ENCODE peak calls at places on chromosome 17, in ten cellular contexts. W is CD8-positive, alpha-beta memory T cell; Y is lung; D is osteoblast; C is IMR-90; H is PC-9; M is CD8-positive, alpha-beta T cell; P is neuronal stem cell; T is uterus; U is fibroblast of lung. V is an unnamed sample.

GRCh38 chr17:76681222-76682137 is 29.3 kb downstream of the MXRA7 start:
- DNase-seq in W (peak), Y (peak), D (peak), C (peak), H (peak), M (peak), P (peak), T (peak), U (peak), V (peak)

GRCh38 chr17:16215002-16215272 is 397 bp downstream of the NCOR1 start:
- DNase-seq in W (peak), Y (peak), D (peak), C (no peak), H (peak), M (no peak), P (no peak), T (peak), U (peak), V (peak)

GRCh38 chr17:77281904-77282367 is 141.2 kb downstream of the SEC14L1 start:
- DNase-seq in W (no peak), Y (no peak), D (peak), C (no peak), H (peak), M (no peak), P (no peak), T (no peak), U (no peak), V (no peak)

GRCh38 chr17:47703191-47703591 is 9.2 kb downstream of the TBKBP1 start:
- DNase-seq in W (peak), Y (no peak), D (peak), C (no peak), H (no peak), M (no peak), P (no peak), T (no peak), U (no peak), V (peak)

GRCh38 chr17:7912927-7913524 is 3.1 kb downstream of the RNF227 start:
- DNase-seq in W (no peak), Y (no peak), D (peak), C (peak), H (peak), M (no peak), P (peak), T (peak), U (peak), V (no peak)

GRCh38 chr17:57442914-57443571 is 186.7 kb downstream of the MSI2 start:
- DNase-seq in W (no peak), Y (no peak), D (no peak), C (no peak), H (no peak), M (peak), P (no peak), T (no peak), U (peak), V (peak)

GRCh38 chr17:57649731-57650484 is 95.2 kb downstream of the CCDC182 start:
- DNase-seq in W (no peak), Y (no peak), D (peak), C (peak), H (no peak), M (no peak), P (no peak), T (no peak), U (peak), V (no peak)

GRCh38 chr17:18182190-18182977 is 1.2 kb upstream of the ALKBH5 start:
- DNase-seq in W (no peak), Y (peak), D (peak), C (no peak), H (peak), M (no peak), P (peak), T (peak), U (no peak), V (peak)

GRCh38 chr17:36779550-36779949 is 157.7 kb upstream of the LHX1 start:
- DNase-seq in W (no peak), Y (no peak), D (no peak), C (no peak), H (no peak), M (no peak), P (no peak), T (no peak), U (no peak), V (no peak)

GRCh38 chr17:44081681-44082080 is 11.1 kb downstream of the G6PC3 start:
- DNase-seq in W (no peak), Y (no peak), D (peak), C (no peak), H (no peak), M (no peak), P (no peak), T (no peak), U (peak), V (no peak)

GRCh38 chr17:67818110-67819002 is 6.9 kb upstream of the BPTF start:
- DNase-seq in W (no peak), Y (no peak), D (peak), C (no peak), H (no peak), M (peak), P (no peak), T (no peak), U (no peak), V (no peak)

GRCh38 chr17:36992701-36993100 is 43.9 kb downstream of the AATF start:
- DNase-seq in W (no peak), Y (no peak), D (no peak), C (no peak), H (no peak), M (no peak), P (no peak), T (no peak), U (no peak), V (no peak)

GRCh38 chr17:3771140-3771539 is 29.8 kb downstream of the ITGAE start:
- DNase-seq in W (no peak), Y (no peak), D (peak), C (no peak), H (no peak), M (peak), P (no peak), T (no peak), U (peak), V (peak)

GRCh38 chr17:60506312-60506711 is 19.7 kb downstream of the APPBP2 start:
- DNase-seq in W (no peak), Y (no peak), D (peak), C (peak), H (no peak), M (no peak), P (no peak), T (no peak), U (peak), V (no peak)

GRCh38 chr17:59505610-59506276 is 59.7 kb upstream of the DHX40 start:
- DNase-seq in W (no peak), Y (no peak), D (no peak), C (peak), H (peak), M (no peak), P (no peak), T (no peak), U (peak), V (no peak)

GRCh38 chr17:67245694-67246397 is 850 bp upstream of the HELZ start:
- DNase-seq in W (peak), Y (peak), D (peak), C (no peak), H (peak), M (peak), P (peak), T (no peak), U (no peak), V (peak)

GRCh38 chr17:32757963-32758362 is 119.0 kb downstream of the MYO1D start:
- DNase-seq in W (no peak), Y (no peak), D (no peak), C (no peak), H (no peak), M (no peak), P (no peak), T (no peak), U (peak), V (no peak)

GRCh38 chr17:13420294-13421277 is 181.1 kb downstream of the HS3ST3A1 start:
- DNase-seq in W (no peak), Y (no peak), D (peak), C (peak), H (no peak), M (no peak), P (no peak), T (no peak), U (peak), V (no peak)

GRCh38 chr17:16406742-16407674 is 8.4 kb upstream of the TRPV2 start:
- DNase-seq in W (no peak), Y (no peak), D (peak), C (no peak), H (peak), M (no peak), P (peak), T (peak), U (peak), V (peak)

GRCh38 chr17:41382396-41382795 is 290 bp upstream of the KRT34 start:
- DNase-seq in W (no peak), Y (no peak), D (peak), C (peak), H (no peak), M (no peak), P (no peak), T (no peak), U (no peak), V (no peak)

GRCh38 chr17:51590071-51590470 is 329.7 kb downstream of the UTP18 start:
- DNase-seq in W (no peak), Y (no peak), D (no peak), C (no peak), H (no peak), M (no peak), P (no peak), T (no peak), U (no peak), V (no peak)

GRCh38 chr17:62064029-62064790 is 868 bp downstream of the MED13 start:
- DNase-seq in W (no peak), Y (no peak), D (peak), C (peak), H (no peak), M (no peak), P (no peak), T (no peak), U (peak), V (no peak)

GRCh38 chr17:37848690-37849616 is 75.3 kb upstream of the TBC1D3K start:
- DNase-seq in W (no peak), Y (no peak), D (peak), C (peak), H (peak), M (no peak), P (no peak), T (no peak), U (peak), V (no peak)

GRCh38 chr17:1779571-1780074 is 17.8 kb downstream of the SERPINF1 start:
- DNase-seq in W (no peak), Y (peak), D (peak), C (peak), H (peak), M (no peak), P (no peak), T (peak), U (peak), V (peak)

GRCh38 chr17:64278614-64279013 is 15.6 kb upstream of the TEX2 start:
- DNase-seq in W (no peak), Y (no peak), D (no peak), C (peak), H (no peak), M (no peak), P (no peak), T (peak), U (peak), V (no peak)

GRCh38 chr17:2107506-2107905 is 52.6 kb downstream of the HIC1 start:
- DNase-seq in W (no peak), Y (no peak), D (no peak), C (no peak), H (no peak), M (no peak), P (no peak), T (no peak), U (no peak), V (no peak)

GRCh38 chr17:27579304-27579703 is 51.7 kb upstream of the LGALS9 start:
- DNase-seq in W (no peak), Y (no peak), D (peak), C (no peak), H (no peak), M (no peak), P (no peak), T (no peak), U (no peak), V (no peak)

GRCh38 chr17:50498021-50498874 is 10.0 kb upstream of the MYCBPAP start:
- DNase-seq in W (no peak), Y (no peak), D (peak), C (no peak), H (peak), M (no peak), P (no peak), T (no peak), U (no peak), V (peak)

GRCh38 chr17:50501054-50501453 is 7.2 kb upstream of the MYCBPAP start:
- DNase-seq in W (no peak), Y (no peak), D (peak), C (no peak), H (no peak), M (no peak), P (no peak), T (no peak), U (no peak), V (peak)

GRCh38 chr17:50499270-50499669 is 9.0 kb upstream of the MYCBPAP start:
- DNase-seq in W (no peak), Y (no peak), D (no peak), C (no peak), H (no peak), M (no peak), P (no peak), T (no peak), U (no peak), V (no peak)

GRCh38 chr17:50501906-50502642 is 6.2 kb upstream of the MYCBPAP start:
- DNase-seq in W (no peak), Y (no peak), D (no peak), C (no peak), H (no peak), M (no peak), P (no peak), T (no peak), U (no peak), V (peak)

GRCh38 chr17:50499722-50500121 is 8.5 kb upstream of the MYCBPAP start:
- DNase-seq in W (no peak), Y (no peak), D (no peak), C (no peak), H (no peak), M (no peak), P (no peak), T (no peak), U (no peak), V (no peak)
- H3K27ac ChIP-seq in W (no peak), Y (no peak), D (no peak), C (no peak), H (no peak), M (no peak), P (no peak), T (no peak), U (no peak), V (no peak)

GRCh38 chr17:49497147-49498036 is 2.3 kb downstream of the NGFR start:
- DNase-seq in W (no peak), Y (no peak), D (no peak), C (peak), H (no peak), M (peak), P (peak), T (no peak), U (peak), V (peak)
- H3K27ac ChIP-seq in W (no peak), Y (no peak), D (no peak), C (no peak), H (no peak), M (no peak), P (no peak), T (no peak), U (no peak), V (no peak)

DNA sequence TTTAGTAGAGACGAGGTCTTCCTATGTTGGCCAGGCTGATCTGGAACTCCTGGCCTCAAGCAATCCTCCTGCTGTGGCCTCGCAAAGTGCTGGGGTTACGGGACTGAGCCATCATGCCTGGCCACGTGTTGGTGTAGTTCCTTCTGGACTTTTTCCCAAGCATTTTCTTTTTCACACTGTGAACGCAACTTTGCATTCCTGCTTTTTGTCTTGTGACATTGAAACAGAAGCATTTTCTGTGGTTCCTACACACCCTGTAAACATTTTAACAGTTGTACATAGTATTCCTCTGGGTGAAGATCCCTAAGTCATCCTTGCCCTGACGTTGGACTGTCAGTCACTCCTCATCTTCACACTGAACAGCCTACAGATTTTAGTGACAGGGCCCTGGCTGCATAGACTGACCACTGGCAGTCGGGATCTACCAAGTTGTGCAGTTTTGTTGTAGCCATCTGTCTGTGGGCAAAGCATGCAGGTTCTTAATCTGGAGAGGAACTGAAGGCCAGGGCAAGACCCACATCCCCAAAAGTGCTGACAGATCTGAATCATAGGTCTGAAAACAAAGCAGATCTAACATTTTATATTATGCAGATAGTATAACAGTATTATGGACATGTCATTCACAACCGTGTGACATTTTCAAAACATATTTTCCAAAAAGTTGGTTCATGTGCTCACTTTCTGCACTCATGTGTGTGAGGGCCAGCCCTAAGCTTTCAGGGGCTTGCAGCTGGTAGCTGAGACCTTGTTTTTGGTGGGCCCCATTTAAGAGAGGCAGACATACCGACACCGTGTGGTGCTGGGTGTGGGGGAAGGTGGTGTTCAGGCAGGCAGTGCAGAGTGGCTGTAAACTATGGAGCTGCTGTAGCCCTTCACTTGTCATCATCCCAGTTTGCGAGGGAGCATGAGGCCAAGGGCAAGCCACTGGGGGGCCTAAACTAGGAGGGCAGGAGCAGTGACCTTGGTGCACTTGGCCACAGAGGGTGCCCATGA is 59.9 kb downstream of the EPN2 start:
- DNase-seq in W (no peak), Y (no peak), D (no peak), C (no peak), H (no peak), M (no peak), P (no peak), T (no peak), U (no peak), V (no peak)
- H3K27ac ChIP-seq in W (no peak), Y (no peak), D (no peak), C (no peak), H (no peak), M (no peak), P (no peak), T (no peak), U (no peak), V (no peak)

GRCh38 chr17:5282639-5283217 is 644 bp downstream of the RABEP1 start:
- DNase-seq in W (no peak), Y (peak), D (peak), C (no peak), H (no peak), M (no peak), P (no peak), T (peak), U (peak), V (peak)
- H3K27ac ChIP-seq in W (peak), Y (peak), D (peak), C (peak), H (no peak), M (peak), P (no peak), T (peak), U (peak), V (no peak)

DNA sequence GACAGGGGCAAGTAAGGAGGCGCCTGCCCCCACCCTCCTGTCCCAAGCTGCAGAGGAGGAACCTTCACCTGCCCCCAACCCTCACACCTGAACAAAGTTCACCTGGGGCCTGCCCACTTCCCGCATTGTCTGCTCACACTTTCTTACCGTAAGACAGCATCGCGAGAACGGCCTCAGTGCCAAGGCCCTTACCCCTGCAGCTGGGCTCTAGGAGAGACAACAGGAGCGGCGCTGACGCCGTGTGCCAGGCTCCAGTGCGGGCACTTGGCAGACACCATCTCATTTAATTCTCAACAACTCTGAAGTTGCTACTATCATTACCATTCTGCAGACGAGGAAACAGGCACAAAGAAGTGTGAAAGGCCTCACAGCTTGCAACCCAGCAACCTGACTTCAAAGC is 4.1 kb downstream of the NAT9 start:
- DNase-seq in W (no peak), Y (no peak), D (peak), C (no peak), H (no peak), M (no peak), P (no peak), T (no peak), U (no peak), V (no peak)
- H3K27ac ChIP-seq in W (no peak), Y (no peak), D (no peak), C (no peak), H (no peak), M (no peak), P (no peak), T (no peak), U (no peak), V (no peak)

GRCh38 chr17:30117548-30118155 is 1.0 kb downstream of the NSRP1 start:
- DNase-seq in W (no peak), Y (no peak), D (peak), C (peak), H (no peak), M (no peak), P (no peak), T (no peak), U (peak), V (no peak)
- H3K27ac ChIP-seq in W (peak), Y (peak), D (peak), C (peak), H (peak), M (peak), P (no peak), T (peak), U (peak), V (peak)

GRCh38 chr17:50141026-50141749 is 9.3 kb downstream of the PPP1R9B start:
- DNase-seq in W (no peak), Y (no peak), D (peak), C (no peak), H (no peak), M (no peak), P (no peak), T (no peak), U (no peak), V (no peak)
- H3K27ac ChIP-seq in W (no peak), Y (peak), D (no peak), C (no peak), H (no peak), M (no peak), P (no peak), T (no peak), U (no peak), V (no peak)